ENCODE peak calls at places on chromosomes 2 and 18, in seven cellular contexts. N is T-helper 1 cell, J is tibial nerve, P is NCI-H345, I is ACHN, L is fibroblast of lung, R is psoas muscle. Y is an unnamed sample.

GRCh38 chr2:42196403-42197267 is 27.5 kb downstream of the EML4 start:
- DNase-seq in R (no peak), I (peak), L (peak), N (no peak), J (peak), P (no peak), Y (no peak)

GRCh38 chr2:181876614-181877063 is 14.9 kb upstream of the ITPRID2 start:
- DNase-seq in L (peak), P (no peak), R (no peak), N (no peak), J (no peak), I (no peak), Y (no peak)

GRCh38 chr18:64201781-64202180 is 52.9 kb upstream of the LINC00305 start:
- DNase-seq in L (no peak), N (no peak), J (no peak), R (no peak), I (no peak), P (no peak), Y (no peak)

GRCh38 chr2:70403267-70404053 is 101.6 kb upstream of the FAM136A start:
- DNase-seq in I (no peak), N (no peak), J (no peak), R (no peak), P (peak), L (no peak), Y (no peak)

GRCh38 chr2:160910681-160911080 is 249.5 kb upstream of the TANK start:
- DNase-seq in P (no peak), N (no peak), R (no peak), J (no peak), I (no peak), L (peak), Y (no peak)

GRCh38 chr2:176483481-176483880 is 214.2 kb downstream of the MTX2 start:
- DNase-seq in N (no peak), P (no peak), J (no peak), R (no peak), I (no peak), L (no peak), Y (no peak)

GRCh38 chr2:160388464-160389263 is 104.9 kb downstream of the RBMS1 start:
- DNase-seq in R (peak), N (no peak), J (peak), L (no peak), P (no peak), I (no peak), Y (peak)

GRCh38 chr2:233439191-233439590 is 84.9 kb downstream of the DGKD start:
- DNase-seq in J (no peak), L (peak), R (no peak), P (no peak), N (no peak), I (no peak), Y (no peak)

GRCh38 chr2:187711122-187711521 is 156.9 kb upstream of the TFPI start:
- DNase-seq in P (no peak), L (no peak), R (no peak), I (no peak), J (no peak), N (no peak), Y (no peak)

GRCh38 chr2:129233751-129234406 is 745.6 kb upstream of the RAB6C start:
- DNase-seq in R (no peak), J (peak), L (peak), P (peak), N (no peak), I (no peak), Y (no peak)

GRCh38 chr2:111706481-111707001 is 177.5 kb downstream of the ANAPC1 start:
- DNase-seq in R (no peak), J (no peak), N (no peak), P (no peak), L (no peak), I (no peak), Y (no peak)

GRCh38 chr2:217622205-217622621 is 380.6 kb downstream of the TNS1 start:
- DNase-seq in R (no peak), J (no peak), N (no peak), I (no peak), P (peak), L (peak), Y (no peak)

GRCh38 chr2:97931851-97932211 is 63.9 kb downstream of the TMEM131 start:
- DNase-seq in R (no peak), N (no peak), J (no peak), L (no peak), P (no peak), I (no peak), Y (no peak)

GRCh38 chr2:41910126-41910525 is 137.7 kb upstream of the PKDCC start:
- DNase-seq in L (peak), R (no peak), N (no peak), J (no peak), I (peak), P (no peak), Y (no peak)

GRCh38 chr2:127359520-127359919 is 28.3 kb downstream of the MAP3K2 start:
- DNase-seq in J (no peak), P (no peak), N (no peak), I (no peak), L (no peak), R (no peak), Y (no peak)

GRCh38 chr2:24016376-24016761 is 6.5 kb downstream of the MFSD2B start:
- DNase-seq in I (no peak), J (no peak), L (no peak), R (no peak), P (no peak), N (no peak), Y (no peak)

GRCh38 chr2:2266699-2267449 is 64.2 kb downstream of the MYT1L start:
- DNase-seq in P (no peak), N (no peak), J (no peak), R (no peak), I (no peak), L (no peak), Y (no peak)

GRCh38 chr2:170820647-170821630 is 4.3 kb downstream of the GAD1 start:
- DNase-seq in J (no peak), N (no peak), P (no peak), I (no peak), R (no peak), L (no peak), Y (peak)

GRCh38 chr2:71783215-71783614 is 329.9 kb downstream of the DYSF start:
- DNase-seq in P (no peak), I (peak), N (no peak), J (no peak), L (peak), R (no peak), Y (no peak)

GRCh38 chr2:100861340-100861739 is 41.4 kb downstream of the NPAS2 start:
- DNase-seq in R (no peak), P (no peak), J (no peak), L (no peak), N (no peak), I (no peak), Y (no peak)

GRCh38 chr2:175630319-175631246 is 371.5 kb downstream of the LNPK start:
- DNase-seq in R (no peak), L (no peak), J (no peak), P (peak), I (no peak), N (no peak), Y (no peak)

GRCh38 chr18:44709297-44710117 is 28.8 kb downstream of the SETBP1 start:
- DNase-seq in J (no peak), I (no peak), N (no peak), L (no peak), P (no peak), R (no peak), Y (no peak)

Y was measured in CD8-positive, alpha-beta memory T cell.